ENCODE peak calls at places on chromosomes 11 and 22, in eight cellular contexts. One of them, this sample, is unnamed.

GRCh38 chr11:46247090-46247489 is 30.4 kb upstream of the CREB3L1 start:
- DNase-seq in body of pancreas: no peak
- DNase-seq in effector memory CD4-positive, alpha-beta T cell: no peak
- DNase-seq in colonic mucosa: no peak
- DNase-seq in CD8-positive, alpha-beta memory T cell: no peak
- DNase-seq in right lobe of liver: no peak
- DNase-seq in neural progenitor cell: no peak
- DNase-seq in stomach: no peak
- DNase-seq in this sample: no peak

GRCh38 chr11:69295995-69296889 is 2.3 kb downstream of the MYEOV start:
- DNase-seq in neural progenitor cell: no peak
- DNase-seq in body of pancreas: peak; percentile 41
- DNase-seq in effector memory CD4-positive, alpha-beta T cell: no peak
- DNase-seq in right lobe of liver: peak; percentile 80
- DNase-seq in CD8-positive, alpha-beta memory T cell: peak; percentile 39
- DNase-seq in stomach: peak; percentile 43
- DNase-seq in colonic mucosa: no peak
- DNase-seq in this sample: peak; percentile 88

GRCh38 chr11:46918087-46918751 is at the start of gene LRP4:
- DNase-seq in effector memory CD4-positive, alpha-beta T cell: no peak
- DNase-seq in body of pancreas: peak; percentile 75
- DNase-seq in right lobe of liver: no peak
- DNase-seq in neural progenitor cell: peak; percentile 82
- DNase-seq in stomach: peak; percentile 52
- DNase-seq in colonic mucosa: peak; percentile 62
- DNase-seq in CD8-positive, alpha-beta memory T cell: no peak
- DNase-seq in this sample: no peak

GRCh38 chr11:4025957-4026324 is 68.7 kb upstream of the RRM1 start:
- DNase-seq in colonic mucosa: no peak
- DNase-seq in body of pancreas: no peak
- DNase-seq in CD8-positive, alpha-beta memory T cell: no peak
- DNase-seq in effector memory CD4-positive, alpha-beta T cell: no peak
- DNase-seq in right lobe of liver: no peak
- DNase-seq in neural progenitor cell: no peak
- DNase-seq in stomach: no peak
- DNase-seq in this sample: no peak

GRCh38 chr11:122509091-122509490 is 146.4 kb upstream of the UBASH3B start:
- DNase-seq in body of pancreas: no peak
- DNase-seq in neural progenitor cell: no peak
- DNase-seq in colonic mucosa: no peak
- DNase-seq in right lobe of liver: no peak
- DNase-seq in CD8-positive, alpha-beta memory T cell: no peak
- DNase-seq in effector memory CD4-positive, alpha-beta T cell: no peak
- DNase-seq in stomach: no peak
- DNase-seq in this sample: no peak

GRCh38 chr22:22450343-22450839 is 58.2 kb downstream of the ZNF280B start:
- DNase-seq in CD8-positive, alpha-beta memory T cell: no peak
- DNase-seq in effector memory CD4-positive, alpha-beta T cell: no peak
- DNase-seq in stomach: peak; percentile 27
- DNase-seq in colonic mucosa: peak; percentile 20
- DNase-seq in neural progenitor cell: no peak
- DNase-seq in right lobe of liver: no peak
- DNase-seq in body of pancreas: peak; percentile 20
- DNase-seq in this sample: no peak

GRCh38 chr11:64566042-64566914 is 24.7 kb upstream of the SLC22A12 start:
- DNase-seq in CD8-positive, alpha-beta memory T cell: no peak
- DNase-seq in neural progenitor cell: peak; percentile 83
- DNase-seq in effector memory CD4-positive, alpha-beta T cell: no peak
- DNase-seq in colonic mucosa: peak; percentile 83
- DNase-seq in body of pancreas: peak; percentile 95
- DNase-seq in right lobe of liver: peak; percentile 57
- DNase-seq in stomach: peak; percentile 41
- DNase-seq in this sample: peak; percentile 55

GRCh38 chr11:103961010-103961409 is 75.4 kb upstream of the DDI1 start:
- DNase-seq in right lobe of liver: no peak
- DNase-seq in stomach: no peak
- DNase-seq in body of pancreas: no peak
- DNase-seq in CD8-positive, alpha-beta memory T cell: no peak
- DNase-seq in effector memory CD4-positive, alpha-beta T cell: no peak
- DNase-seq in colonic mucosa: no peak
- DNase-seq in neural progenitor cell: no peak
- DNase-seq in this sample: no peak

GRCh38 chr11:17197431-17197898 is 10.3 kb downstream of the PIK3C2A start:
- DNase-seq in neural progenitor cell: no peak
- DNase-seq in body of pancreas: no peak
- DNase-seq in stomach: no peak
- DNase-seq in right lobe of liver: no peak
- DNase-seq in effector memory CD4-positive, alpha-beta T cell: no peak
- DNase-seq in colonic mucosa: no peak
- DNase-seq in CD8-positive, alpha-beta memory T cell: no peak
- DNase-seq in this sample: no peak

GRCh38 chr11:79493555-79494171 is 52.8 kb upstream of the TENM4 start:
- DNase-seq in effector memory CD4-positive, alpha-beta T cell: no peak
- DNase-seq in right lobe of liver: peak; percentile 77
- DNase-seq in colonic mucosa: peak; percentile 75
- DNase-seq in stomach: peak; percentile 72
- DNase-seq in CD8-positive, alpha-beta memory T cell: no peak
- DNase-seq in neural progenitor cell: peak; percentile 90
- DNase-seq in body of pancreas: peak; percentile 73
- DNase-seq in this sample: peak; percentile 81

GRCh38 chr22:36327922-36328551 is 59.7 kb downstream of the MYH9 start:
- DNase-seq in right lobe of liver: no peak
- DNase-seq in body of pancreas: peak; percentile 78
- DNase-seq in CD8-positive, alpha-beta memory T cell: no peak
- DNase-seq in neural progenitor cell: no peak
- DNase-seq in effector memory CD4-positive, alpha-beta T cell: no peak
- DNase-seq in colonic mucosa: no peak
- DNase-seq in stomach: no peak
- DNase-seq in this sample: peak; percentile 62

GRCh38 chr22:42067706-42068350 is 2.8 kb downstream of the NAGA start:
- DNase-seq in colonic mucosa: peak; percentile 14
- DNase-seq in stomach: no peak
- DNase-seq in right lobe of liver: peak; percentile 42
- DNase-seq in CD8-positive, alpha-beta memory T cell: no peak
- DNase-seq in effector memory CD4-positive, alpha-beta T cell: no peak
- DNase-seq in neural progenitor cell: no peak
- DNase-seq in body of pancreas: no peak
- DNase-seq in this sample: no peak

GRCh38 chr11:85551881-85552280 is 75.3 kb downstream of the DLG2 start:
- DNase-seq in stomach: no peak
- DNase-seq in body of pancreas: no peak
- DNase-seq in CD8-positive, alpha-beta memory T cell: no peak
- DNase-seq in right lobe of liver: no peak
- DNase-seq in effector memory CD4-positive, alpha-beta T cell: no peak
- DNase-seq in neural progenitor cell: no peak
- DNase-seq in colonic mucosa: no peak
- DNase-seq in this sample: no peak

GRCh38 chr11:70203749-70204465 is 811 bp downstream of the FADD start:
- DNase-seq in neural progenitor cell: peak; percentile 49
- DNase-seq in right lobe of liver: no peak
- DNase-seq in body of pancreas: peak; percentile 67
- DNase-seq in CD8-positive, alpha-beta memory T cell: peak; percentile 91
- DNase-seq in effector memory CD4-positive, alpha-beta T cell: peak; percentile 80
- DNase-seq in stomach: peak; percentile 67
- DNase-seq in colonic mucosa: peak; percentile 92
- DNase-seq in this sample: peak; percentile 62

GRCh38 chr11:85725510-85726258 is 39.7 kb upstream of the CCDC89 start:
- DNase-seq in CD8-positive, alpha-beta memory T cell: no peak
- DNase-seq in body of pancreas: no peak
- DNase-seq in effector memory CD4-positive, alpha-beta T cell: no peak
- DNase-seq in right lobe of liver: no peak
- DNase-seq in neural progenitor cell: no peak
- DNase-seq in colonic mucosa: no peak
- DNase-seq in stomach: no peak
- DNase-seq in this sample: no peak

GRCh38 chr11:55106391-55106790 is 155.6 kb upstream of the TRIM48 start:
- DNase-seq in stomach: no peak
- DNase-seq in right lobe of liver: no peak
- DNase-seq in effector memory CD4-positive, alpha-beta T cell: no peak
- DNase-seq in colonic mucosa: no peak
- DNase-seq in neural progenitor cell: no peak
- DNase-seq in body of pancreas: no peak
- DNase-seq in CD8-positive, alpha-beta memory T cell: no peak
- DNase-seq in this sample: no peak
- H3K9me3 ChIP-seq in stomach: peaks cover 74% of the 10 kb centered on the region
- H3K9me3 ChIP-seq in right lobe of liver: peaks cover 10% of the 10 kb centered on the region
- H3K9me3 ChIP-seq in effector memory CD4-positive, alpha-beta T cell: no peaks in the 10 kb centered on the region
- H3K9me3 ChIP-seq in colonic mucosa: no peaks in the 10 kb centered on the region
- H3K9me3 ChIP-seq in neural progenitor cell: peaks cover 45% of the 10 kb centered on the region
- H3K9me3 ChIP-seq in body of pancreas: no peaks in the 10 kb centered on the region
- H3K9me3 ChIP-seq in CD8-positive, alpha-beta memory T cell: no peaks in the 10 kb centered on the region
- H3K9me3 ChIP-seq in this sample: peaks cover 3% of the 10 kb centered on the region

GRCh38 chr11:1781593-1781975 is 17.9 kb upstream of the CTSD start:
- DNase-seq in body of pancreas: no peak
- DNase-seq in effector memory CD4-positive, alpha-beta T cell: no peak
- DNase-seq in neural progenitor cell: no peak
- DNase-seq in right lobe of liver: no peak
- DNase-seq in CD8-positive, alpha-beta memory T cell: no peak
- DNase-seq in colonic mucosa: no peak
- DNase-seq in stomach: no peak
- DNase-seq in this sample: peak; percentile 60
- H3K4me1 ChIP-seq in body of pancreas: no peaks in the 10 kb centered on the region
- H3K4me1 ChIP-seq in effector memory CD4-positive, alpha-beta T cell: no peaks in the 10 kb centered on the region
- H3K4me1 ChIP-seq in neural progenitor cell: peaks cover 9% of the 10 kb centered on the region
- H3K4me1 ChIP-seq in right lobe of liver: no peaks in the 10 kb centered on the region
- H3K4me1 ChIP-seq in CD8-positive, alpha-beta memory T cell: no peaks in the 10 kb centered on the region
- H3K4me1 ChIP-seq in colonic mucosa: no peaks in the 10 kb centered on the region
- H3K4me1 ChIP-seq in stomach: no peaks in the 10 kb centered on the region
- H3K4me1 ChIP-seq in this sample: no peaks in the 10 kb centered on the region

DNA sequence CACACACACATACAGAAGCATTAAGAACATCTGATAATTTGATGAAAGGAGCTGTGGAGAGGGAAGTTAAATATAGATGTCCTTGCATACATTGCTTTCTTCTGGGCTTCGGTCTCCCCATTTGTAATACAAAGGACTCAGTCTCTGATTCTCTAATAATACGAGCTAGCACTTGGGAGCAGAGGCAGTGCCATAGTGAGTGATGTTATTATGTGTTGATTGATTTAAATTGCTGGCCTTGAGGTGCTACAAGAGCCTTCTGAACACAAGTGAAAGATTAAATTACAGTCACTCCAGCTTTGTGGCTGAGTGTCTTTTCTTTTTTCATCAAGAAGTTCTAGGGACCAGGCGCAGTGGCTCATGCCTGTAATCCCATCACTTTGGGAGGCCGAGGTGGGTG is 61.5 kb upstream of the HMGXB4 start:
- DNase-seq in right lobe of liver: no peak
- DNase-seq in body of pancreas: no peak
- DNase-seq in neural progenitor cell: no peak
- DNase-seq in CD8-positive, alpha-beta memory T cell: no peak
- DNase-seq in colonic mucosa: no peak
- DNase-seq in effector memory CD4-positive, alpha-beta T cell: no peak
- DNase-seq in stomach: no peak
- DNase-seq in this sample: no peak
- H3K9me3 ChIP-seq in right lobe of liver: no peaks in the 10 kb centered on the region
- H3K9me3 ChIP-seq in body of pancreas: no peaks in the 10 kb centered on the region
- H3K9me3 ChIP-seq in neural progenitor cell: no peaks in the 10 kb centered on the region
- H3K9me3 ChIP-seq in CD8-positive, alpha-beta memory T cell: no peaks in the 10 kb centered on the region
- H3K9me3 ChIP-seq in colonic mucosa: no peaks in the 10 kb centered on the region
- H3K9me3 ChIP-seq in effector memory CD4-positive, alpha-beta T cell: no peaks in the 10 kb centered on the region
- H3K9me3 ChIP-seq in stomach: no peaks in the 10 kb centered on the region
- H3K9me3 ChIP-seq in this sample: no peaks in the 10 kb centered on the region

GRCh38 chr11:67291481-67292381 is 2.6 kb downstream of the ANKRD13D start:
- DNase-seq in colonic mucosa: no peak
- DNase-seq in stomach: no peak
- DNase-seq in neural progenitor cell: no peak
- DNase-seq in CD8-positive, alpha-beta memory T cell: no peak
- DNase-seq in right lobe of liver: no peak
- DNase-seq in effector memory CD4-positive, alpha-beta T cell: no peak
- DNase-seq in body of pancreas: no peak
- DNase-seq in this sample: no peak
- H3K4me1 ChIP-seq in colonic mucosa: peaks cover 15% of the 10 kb centered on the region
- H3K4me1 ChIP-seq in stomach: peaks cover 59% of the 10 kb centered on the region
- H3K4me1 ChIP-seq in neural progenitor cell: peaks cover 11% of the 10 kb centered on the region
- H3K4me1 ChIP-seq in CD8-positive, alpha-beta memory T cell: peaks cover 63% of the 10 kb centered on the region
- H3K4me1 ChIP-seq in right lobe of liver: peaks cover 12% of the 10 kb centered on the region
- H3K4me1 ChIP-seq in effector memory CD4-positive, alpha-beta T cell: peaks cover 49% of the 10 kb centered on the region
- H3K4me1 ChIP-seq in body of pancreas: peaks cover 35% of the 10 kb centered on the region
- H3K4me1 ChIP-seq in this sample: peaks cover 36% of the 10 kb centered on the region

This sample was measured in tibial artery.